ENCODE peak calls at places on chromosomes 4 and X, in eight cellular contexts. One of them, this sample, is unnamed.

GRCh38 chr4:8690811-8691775 is 98.5 kb downstream of the CPZ start:
- DNase-seq in bronchial epithelial cell: no peak
- DNase-seq in activated CD8-positive, alpha-beta T cell treated with anti-CD3 and anti-CD28 coated beads for 36 hours: no peak
- DNase-seq in nephron progenitor cell: no peak
- DNase-seq in glutamatergic neuron: no peak
- DNase-seq in progenitor cell of endocrine pancreas: no peak
- DNase-seq in A549: no peak
- DNase-seq in heart left ventricle: peak; percentile 16
- DNase-seq in this sample: no peak

GRCh38 chr4:63349674-63350025 is 1059.6 kb downstream of the TECRL start:
- DNase-seq in bronchial epithelial cell: no peak
- DNase-seq in activated CD8-positive, alpha-beta T cell treated with anti-CD3 and anti-CD28 coated beads for 36 hours: no peak
- DNase-seq in nephron progenitor cell: no peak
- DNase-seq in glutamatergic neuron: no peak
- DNase-seq in progenitor cell of endocrine pancreas: no peak
- DNase-seq in A549: no peak
- DNase-seq in heart left ventricle: no peak
- DNase-seq in this sample: no peak

GRCh38 chr4:76974150-76974549 is 24.6 kb downstream of the SEPTIN11 start:
- DNase-seq in bronchial epithelial cell: no peak
- DNase-seq in activated CD8-positive, alpha-beta T cell treated with anti-CD3 and anti-CD28 coated beads for 36 hours: no peak
- DNase-seq in nephron progenitor cell: no peak
- DNase-seq in glutamatergic neuron: no peak
- DNase-seq in progenitor cell of endocrine pancreas: no peak
- DNase-seq in A549: no peak
- DNase-seq in heart left ventricle: no peak
- DNase-seq in this sample: no peak

GRCh38 chrX:55142206-55142918 is 53.5 kb downstream of the PAGE2 start:
- DNase-seq in bronchial epithelial cell: no peak
- DNase-seq in activated CD8-positive, alpha-beta T cell treated with anti-CD3 and anti-CD28 coated beads for 36 hours: no peak
- DNase-seq in nephron progenitor cell: no peak
- DNase-seq in glutamatergic neuron: no peak
- DNase-seq in progenitor cell of endocrine pancreas: no peak
- DNase-seq in A549: peak; percentile 31
- DNase-seq in heart left ventricle: no peak
- DNase-seq in this sample: no peak

GRCh38 chrX:10932842-10933440 is 178.2 kb upstream of the HCCS start:
- DNase-seq in bronchial epithelial cell: peak; percentile 15
- DNase-seq in activated CD8-positive, alpha-beta T cell treated with anti-CD3 and anti-CD28 coated beads for 36 hours: no peak
- DNase-seq in nephron progenitor cell: no peak
- DNase-seq in glutamatergic neuron: no peak
- DNase-seq in progenitor cell of endocrine pancreas: no peak
- DNase-seq in A549: no peak
- DNase-seq in heart left ventricle: no peak
- DNase-seq in this sample: no peak

GRCh38 chr4:17613761-17614415 is 553 bp upstream of the MED28 start:
- DNase-seq in bronchial epithelial cell: peak; percentile 86
- DNase-seq in activated CD8-positive, alpha-beta T cell treated with anti-CD3 and anti-CD28 coated beads for 36 hours: peak; percentile 12
- DNase-seq in nephron progenitor cell: peak; percentile 4
- DNase-seq in glutamatergic neuron: peak; percentile 22
- DNase-seq in progenitor cell of endocrine pancreas: peak; percentile 13
- DNase-seq in A549: no peak
- DNase-seq in heart left ventricle: no peak
- DNase-seq in this sample: no peak

GRCh38 chr4:25065451-25065850 is 34.7 kb upstream of the LGI2 start:
- DNase-seq in bronchial epithelial cell: no peak
- DNase-seq in activated CD8-positive, alpha-beta T cell treated with anti-CD3 and anti-CD28 coated beads for 36 hours: no peak
- DNase-seq in nephron progenitor cell: peak; percentile 39
- DNase-seq in glutamatergic neuron: no peak
- DNase-seq in progenitor cell of endocrine pancreas: no peak
- DNase-seq in A549: no peak
- DNase-seq in heart left ventricle: no peak
- DNase-seq in this sample: no peak

GRCh38 chr4:107629318-107629717 is 90.7 kb downstream of the PAPSS1 start:
- DNase-seq in bronchial epithelial cell: no peak
- DNase-seq in activated CD8-positive, alpha-beta T cell treated with anti-CD3 and anti-CD28 coated beads for 36 hours: no peak
- DNase-seq in nephron progenitor cell: no peak
- DNase-seq in glutamatergic neuron: no peak
- DNase-seq in progenitor cell of endocrine pancreas: no peak
- DNase-seq in A549: no peak
- DNase-seq in heart left ventricle: no peak
- DNase-seq in this sample: no peak

GRCh38 chr4:141563721-141564120 is 72.7 kb upstream of the IL15 start:
- DNase-seq in bronchial epithelial cell: no peak
- DNase-seq in activated CD8-positive, alpha-beta T cell treated with anti-CD3 and anti-CD28 coated beads for 36 hours: no peak
- DNase-seq in nephron progenitor cell: no peak
- DNase-seq in glutamatergic neuron: no peak
- DNase-seq in progenitor cell of endocrine pancreas: no peak
- DNase-seq in A549: no peak
- DNase-seq in heart left ventricle: no peak
- DNase-seq in this sample: no peak

GRCh38 chr4:99998062-99998880 is 48.2 kb upstream of the H2AZ1 start:
- DNase-seq in bronchial epithelial cell: peak; percentile 83
- DNase-seq in activated CD8-positive, alpha-beta T cell treated with anti-CD3 and anti-CD28 coated beads for 36 hours: peak; percentile 2
- DNase-seq in nephron progenitor cell: no peak
- DNase-seq in glutamatergic neuron: no peak
- DNase-seq in progenitor cell of endocrine pancreas: no peak
- DNase-seq in A549: peak; percentile 34
- DNase-seq in heart left ventricle: no peak
- DNase-seq in this sample: peak; percentile 18
- TF ChIP-seq CTCF in bronchial epithelial cell: peak; percentile 27
- TF ChIP-seq CTCF in activated CD8-positive, alpha-beta T cell treated with anti-CD3 and anti-CD28 coated beads for 36 hours: peak; percentile 43
- TF ChIP-seq CTCF in nephron progenitor cell: peak; percentile 35
- TF ChIP-seq CTCF in glutamatergic neuron: peak; percentile 19
- TF ChIP-seq CTCF in progenitor cell of endocrine pancreas: peak; percentile 46
- TF ChIP-seq CTCF in A549: peak; percentile 52
- TF ChIP-seq CTCF in heart left ventricle: peak; percentile 10
- TF ChIP-seq CTCF in this sample: peak; percentile 39

DNA sequence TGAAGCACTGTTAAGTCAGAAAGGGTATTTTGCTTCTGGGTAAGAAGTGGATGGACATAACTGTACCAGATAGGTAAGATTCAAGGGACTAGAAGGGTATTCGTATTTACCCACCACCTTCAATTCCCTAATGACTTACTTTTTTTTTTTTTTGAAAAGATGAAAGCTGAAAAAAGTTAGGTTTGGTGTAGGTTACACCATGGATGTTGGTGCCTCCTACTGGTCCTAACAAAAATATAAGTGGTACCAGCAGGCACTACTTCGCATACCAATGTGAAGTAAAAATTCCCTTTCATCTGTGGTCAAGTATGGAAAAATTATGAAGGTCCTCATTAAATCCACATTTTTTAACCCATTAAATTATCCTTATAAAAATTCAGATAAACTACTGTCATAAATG is 7.2 kb downstream of the ANKRD17 start:
- DNase-seq in bronchial epithelial cell: no peak
- DNase-seq in activated CD8-positive, alpha-beta T cell treated with anti-CD3 and anti-CD28 coated beads for 36 hours: no peak
- DNase-seq in nephron progenitor cell: no peak
- DNase-seq in glutamatergic neuron: no peak
- DNase-seq in progenitor cell of endocrine pancreas: no peak
- DNase-seq in A549: no peak
- DNase-seq in heart left ventricle: no peak
- DNase-seq in this sample: no peak
- TF ChIP-seq CTCF in bronchial epithelial cell: no peak
- TF ChIP-seq CTCF in activated CD8-positive, alpha-beta T cell treated with anti-CD3 and anti-CD28 coated beads for 36 hours: no peak
- TF ChIP-seq CTCF in nephron progenitor cell: no peak
- TF ChIP-seq CTCF in glutamatergic neuron: peak; percentile 35
- TF ChIP-seq CTCF in progenitor cell of endocrine pancreas: no peak
- TF ChIP-seq CTCF in A549: no peak
- TF ChIP-seq CTCF in heart left ventricle: no peak
- TF ChIP-seq CTCF in this sample: no peak

GRCh38 chr4:26836539-26836938 is 24.1 kb upstream of the STIM2 start:
- DNase-seq in bronchial epithelial cell: no peak
- DNase-seq in activated CD8-positive, alpha-beta T cell treated with anti-CD3 and anti-CD28 coated beads for 36 hours: no peak
- DNase-seq in nephron progenitor cell: no peak
- DNase-seq in glutamatergic neuron: no peak
- DNase-seq in progenitor cell of endocrine pancreas: no peak
- DNase-seq in A549: no peak
- DNase-seq in heart left ventricle: no peak
- DNase-seq in this sample: no peak
- TF ChIP-seq CTCF in bronchial epithelial cell: no peak
- TF ChIP-seq CTCF in activated CD8-positive, alpha-beta T cell treated with anti-CD3 and anti-CD28 coated beads for 36 hours: no peak
- TF ChIP-seq CTCF in nephron progenitor cell: no peak
- TF ChIP-seq CTCF in glutamatergic neuron: no peak
- TF ChIP-seq CTCF in progenitor cell of endocrine pancreas: no peak
- TF ChIP-seq CTCF in A549: no peak
- TF ChIP-seq CTCF in heart left ventricle: no peak
- TF ChIP-seq CTCF in this sample: no peak

GRCh38 chr4:151408630-151409469 is at the start of gene FHIP1A:
- DNase-seq in bronchial epithelial cell: peak; percentile 90
- DNase-seq in activated CD8-positive, alpha-beta T cell treated with anti-CD3 and anti-CD28 coated beads for 36 hours: peak; percentile 83
- DNase-seq in nephron progenitor cell: peak; percentile 91
- DNase-seq in glutamatergic neuron: peak; percentile 42
- DNase-seq in progenitor cell of endocrine pancreas: peak; percentile 91
- DNase-seq in A549: peak; percentile 59
- DNase-seq in heart left ventricle: peak; percentile 86
- DNase-seq in this sample: peak; percentile 86
- TF ChIP-seq CTCF in bronchial epithelial cell: peak; percentile 27
- TF ChIP-seq CTCF in activated CD8-positive, alpha-beta T cell treated with anti-CD3 and anti-CD28 coated beads for 36 hours: no peak
- TF ChIP-seq CTCF in nephron progenitor cell: no peak
- TF ChIP-seq CTCF in glutamatergic neuron: no peak
- TF ChIP-seq CTCF in progenitor cell of endocrine pancreas: peak; percentile 25
- TF ChIP-seq CTCF in A549: no peak
- TF ChIP-seq CTCF in heart left ventricle: peak; percentile 7
- TF ChIP-seq CTCF in this sample: no peak

GRCh38 chrX:129522184-129523059 is 868 bp downstream of the SMARCA1 start:
- DNase-seq in bronchial epithelial cell: peak; percentile 33
- DNase-seq in activated CD8-positive, alpha-beta T cell treated with anti-CD3 and anti-CD28 coated beads for 36 hours: peak; percentile 2
- DNase-seq in nephron progenitor cell: peak; percentile 79
- DNase-seq in glutamatergic neuron: peak; percentile 72
- DNase-seq in progenitor cell of endocrine pancreas: peak; percentile 67
- DNase-seq in A549: peak; percentile 66
- DNase-seq in heart left ventricle: peak; percentile 63
- DNase-seq in this sample: peak; percentile 18
- TF ChIP-seq CTCF in bronchial epithelial cell: peak; percentile 21
- TF ChIP-seq CTCF in activated CD8-positive, alpha-beta T cell treated with anti-CD3 and anti-CD28 coated beads for 36 hours: no peak
- TF ChIP-seq CTCF in nephron progenitor cell: no peak
- TF ChIP-seq CTCF in glutamatergic neuron: no peak
- TF ChIP-seq CTCF in progenitor cell of endocrine pancreas: peak; percentile 24
- TF ChIP-seq CTCF in A549: no peak
- TF ChIP-seq CTCF in heart left ventricle: no peak
- TF ChIP-seq CTCF in this sample: no peak

DNA sequence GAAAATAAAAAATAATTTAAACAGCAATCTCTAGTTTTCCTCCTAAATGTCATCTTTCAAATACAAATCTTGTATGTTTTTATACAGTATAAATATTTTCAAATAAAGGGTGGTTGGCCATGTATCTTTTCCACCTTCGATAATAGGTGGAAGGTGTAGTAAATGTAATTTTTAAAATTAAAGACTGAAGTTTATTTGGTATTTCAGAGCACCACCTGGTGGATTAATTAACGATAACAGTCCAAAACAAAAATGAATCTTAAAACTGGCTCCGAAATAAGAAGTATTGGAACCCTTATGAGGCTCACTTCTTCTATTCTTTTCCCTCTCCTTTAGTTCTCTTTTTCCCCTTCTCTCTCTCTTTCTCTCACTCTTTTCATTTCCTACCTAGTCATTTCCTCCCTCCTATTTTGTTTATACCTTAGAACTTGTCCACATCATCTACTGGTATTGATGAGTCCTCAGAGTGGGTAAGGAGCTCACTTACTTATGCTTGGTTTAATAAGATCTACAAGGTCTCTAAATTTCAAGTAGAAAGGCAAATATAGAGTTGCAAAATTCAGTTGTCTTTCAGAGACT is 82.9 kb upstream of the EXOC1L start:
- DNase-seq in bronchial epithelial cell: peak; percentile 41
- DNase-seq in activated CD8-positive, alpha-beta T cell treated with anti-CD3 and anti-CD28 coated beads for 36 hours: no peak
- DNase-seq in nephron progenitor cell: no peak
- DNase-seq in glutamatergic neuron: no peak
- DNase-seq in progenitor cell of endocrine pancreas: no peak
- DNase-seq in A549: no peak
- DNase-seq in heart left ventricle: no peak
- DNase-seq in this sample: peak; percentile 17
- TF ChIP-seq CTCF in bronchial epithelial cell: peak; percentile 11
- TF ChIP-seq CTCF in activated CD8-positive, alpha-beta T cell treated with anti-CD3 and anti-CD28 coated beads for 36 hours: peak; percentile 58
- TF ChIP-seq CTCF in nephron progenitor cell: peak; percentile 47
- TF ChIP-seq CTCF in glutamatergic neuron: peak; percentile 54
- TF ChIP-seq CTCF in progenitor cell of endocrine pancreas: peak; percentile 52
- TF ChIP-seq CTCF in A549: peak; percentile 55
- TF ChIP-seq CTCF in heart left ventricle: peak; percentile 19
- TF ChIP-seq CTCF in this sample: peak; percentile 18

GRCh38 chr4:41751325-41752061 is 3.0 kb upstream of the PHOX2B start:
- DNase-seq in bronchial epithelial cell: no peak
- DNase-seq in activated CD8-positive, alpha-beta T cell treated with anti-CD3 and anti-CD28 coated beads for 36 hours: no peak
- DNase-seq in nephron progenitor cell: peak; percentile 59
- DNase-seq in glutamatergic neuron: peak; percentile 63
- DNase-seq in progenitor cell of endocrine pancreas: no peak
- DNase-seq in A549: no peak
- DNase-seq in heart left ventricle: no peak
- DNase-seq in this sample: no peak
- TF ChIP-seq CTCF in bronchial epithelial cell: peak; percentile 30
- TF ChIP-seq CTCF in activated CD8-positive, alpha-beta T cell treated with anti-CD3 and anti-CD28 coated beads for 36 hours: peak; percentile 38
- TF ChIP-seq CTCF in nephron progenitor cell: peak; percentile 47
- TF ChIP-seq CTCF in glutamatergic neuron: peak; percentile 48
- TF ChIP-seq CTCF in progenitor cell of endocrine pancreas: peak; percentile 54
- TF ChIP-seq CTCF in A549: peak; percentile 13
- TF ChIP-seq CTCF in heart left ventricle: no peak
- TF ChIP-seq CTCF in this sample: peak; percentile 6

GRCh38 chr4:125433453-125433852 is 118.7 kb downstream of the FAT4 start:
- DNase-seq in bronchial epithelial cell: no peak
- DNase-seq in activated CD8-positive, alpha-beta T cell treated with anti-CD3 and anti-CD28 coated beads for 36 hours: no peak
- DNase-seq in nephron progenitor cell: no peak
- DNase-seq in glutamatergic neuron: no peak
- DNase-seq in progenitor cell of endocrine pancreas: no peak
- DNase-seq in A549: no peak
- DNase-seq in heart left ventricle: no peak
- DNase-seq in this sample: no peak

GRCh38 chr4:125434136-125434535 is 119.4 kb downstream of the FAT4 start:
- DNase-seq in bronchial epithelial cell: no peak
- DNase-seq in activated CD8-positive, alpha-beta T cell treated with anti-CD3 and anti-CD28 coated beads for 36 hours: no peak
- DNase-seq in nephron progenitor cell: no peak
- DNase-seq in glutamatergic neuron: no peak
- DNase-seq in progenitor cell of endocrine pancreas: no peak
- DNase-seq in A549: no peak
- DNase-seq in heart left ventricle: no peak
- DNase-seq in this sample: no peak

GRCh38 chr4:125428832-125429231 is 114.1 kb downstream of the FAT4 start:
- DNase-seq in bronchial epithelial cell: no peak
- DNase-seq in activated CD8-positive, alpha-beta T cell treated with anti-CD3 and anti-CD28 coated beads for 36 hours: no peak
- DNase-seq in nephron progenitor cell: no peak
- DNase-seq in glutamatergic neuron: no peak
- DNase-seq in progenitor cell of endocrine pancreas: no peak
- DNase-seq in A549: no peak
- DNase-seq in heart left ventricle: no peak
- DNase-seq in this sample: no peak

GRCh38 chr4:125432078-125432477 is 117.3 kb downstream of the FAT4 start:
- DNase-seq in bronchial epithelial cell: no peak
- DNase-seq in activated CD8-positive, alpha-beta T cell treated with anti-CD3 and anti-CD28 coated beads for 36 hours: no peak
- DNase-seq in nephron progenitor cell: peak; percentile 11
- DNase-seq in glutamatergic neuron: no peak
- DNase-seq in progenitor cell of endocrine pancreas: no peak
- DNase-seq in A549: peak; percentile 9
- DNase-seq in heart left ventricle: no peak
- DNase-seq in this sample: no peak
- TF ChIP-seq CTCF in bronchial epithelial cell: no peak
- TF ChIP-seq CTCF in activated CD8-positive, alpha-beta T cell treated with anti-CD3 and anti-CD28 coated beads for 36 hours: no peak
- TF ChIP-seq CTCF in nephron progenitor cell: peak; percentile 11
- TF ChIP-seq CTCF in glutamatergic neuron: no peak
- TF ChIP-seq CTCF in progenitor cell of endocrine pancreas: peak; percentile 20
- TF ChIP-seq CTCF in A549: no peak
- TF ChIP-seq CTCF in heart left ventricle: peak; percentile 40
- TF ChIP-seq CTCF in this sample: no peak